ENCODE peak calls at places on chromosomes 5 and 9, in six cellular contexts. W is fibroblast of mammary gland, Q is neural progenitor cell, U is tibial nerve, A is IMR-90, D is cardiac fibroblast. J is an unnamed sample.

GRCh38 chr5:64671678-64672077 is 18.6 kb upstream of the SHISAL2B start:
- DNase-seq in W (no peak), D (no peak), U (no peak), A (no peak), Q (no peak), J (no peak)

GRCh38 chr9:108665856-108666784 is 189.7 kb downstream of the ACTL7B start:
- DNase-seq in Q (no peak), U (no peak), A (peak), D (peak), W (peak), J (no peak)

GRCh38 chr5:10556331-10556807 is 7.5 kb upstream of the ANKRD33B start:
- DNase-seq in A (peak), U (no peak), D (peak), Q (no peak), W (peak), J (no peak)

GRCh38 chr5:68287976-68288755 is 72.6 kb downstream of the PIK3R1 start:
- DNase-seq in D (peak), A (peak), W (peak), U (peak), Q (peak), J (peak)

GRCh38 chr5:113221294-113222176 is 213.3 kb downstream of the TSSK1B start:
- DNase-seq in D (peak), Q (no peak), A (peak), W (peak), U (no peak), J (no peak)

GRCh38 chr9:136028760-136029470 is 66.2 kb downstream of the NACC2 start:
- DNase-seq in D (no peak), W (no peak), U (no peak), Q (no peak), A (no peak), J (no peak)

GRCh38 chr5:132007399-132008162 is 3.9 kb downstream of the ACSL6 start:
- DNase-seq in U (peak), D (peak), A (peak), Q (peak), W (peak), J (peak)

GRCh38 chr5:167964529-167964928 is 326.9 kb upstream of the WWC1 start:
- DNase-seq in W (no peak), U (no peak), Q (peak), A (no peak), D (no peak), J (no peak)

GRCh38 chr5:150540615-150541396 is 32.9 kb downstream of the NDST1 start:
- DNase-seq in W (peak), A (peak), Q (no peak), U (no peak), D (peak), J (no peak)

GRCh38 chr5:10678236-10678635 is 82.8 kb downstream of the DAP start:
- DNase-seq in U (no peak), W (no peak), A (no peak), Q (no peak), D (no peak), J (no peak)

GRCh38 chr9:4596165-4596922 is 65.8 kb upstream of the PLPP6 start:
- DNase-seq in D (no peak), Q (peak), U (no peak), A (no peak), W (peak), J (peak)

GRCh38 chr5:106880656-106881055 is 790.1 kb downstream of the EFNA5 start:
- DNase-seq in U (no peak), D (no peak), A (no peak), Q (no peak), W (no peak), J (no peak)

GRCh38 chr9:113935677-113936380 is 59.7 kb downstream of the ZNF618 start:
- DNase-seq in Q (peak), A (no peak), D (no peak), W (no peak), U (no peak), J (no peak)

GRCh38 chr9:87850405-87850804 is 32.3 kb upstream of the SPATA31E1 start:
- DNase-seq in A (peak), D (peak), W (peak), U (no peak), Q (no peak), J (no peak)

GRCh38 chr5:142006363-142007236 is 6.2 kb downstream of the GNPDA1 start:
- DNase-seq in Q (no peak), D (no peak), U (no peak), A (no peak), W (no peak), J (no peak)

GRCh38 chr9:119272500-119273211 is 96.6 kb downstream of the BRINP1 start:
- DNase-seq in A (no peak), U (no peak), W (no peak), D (no peak), Q (peak), J (no peak)

GRCh38 chr5:59188415-59189225 is 605.7 kb downstream of the RAB3C start:
- DNase-seq in U (peak), A (peak), Q (peak), D (peak), W (peak), J (peak)

GRCh38 chr5:149779071-149779470 is 49.0 kb downstream of the PPARGC1B start:
- DNase-seq in A (no peak), D (no peak), W (no peak), Q (no peak), U (no peak), J (no peak)

GRCh38 chr5:69341520-69342161 is 9.0 kb upstream of the CCDC125 start:
- DNase-seq in W (peak), D (peak), Q (no peak), U (no peak), A (no peak), J (no peak)

GRCh38 chr5:142680605-142681259 is 5.2 kb downstream of the FGF1 start:
- DNase-seq in D (peak), U (no peak), A (peak), W (peak), Q (no peak), J (no peak)

GRCh38 chr5:178490935-178491632 is 99.1 kb downstream of the COL23A1 start:
- DNase-seq in D (no peak), W (no peak), A (no peak), U (no peak), Q (no peak), J (no peak)

GRCh38 chr5:156253130-156253529 is 73.8 kb upstream of the SGCD start:
- DNase-seq in U (no peak), Q (no peak), W (no peak), D (no peak), A (no peak), J (no peak)

GRCh38 chr9:84442712-84443111 is 102.2 kb upstream of the SLC28A3 start:
- DNase-seq in A (no peak), D (no peak), W (no peak), Q (no peak), U (no peak), J (no peak)

GRCh38 chr5:159133041-159133741 is 33.5 kb upstream of the EBF1 start:
- DNase-seq in Q (peak), U (no peak), W (peak), D (peak), A (peak), J (no peak)

GRCh38 chr9:123250504-123250903 is 17.9 kb downstream of the STRBP start:
- DNase-seq in D (no peak), A (no peak), Q (no peak), U (no peak), W (peak), J (no peak)

GRCh38 chr9:93698140-93698908 is 121.9 kb downstream of the PHF2 start:
- DNase-seq in Q (no peak), A (no peak), D (no peak), U (no peak), W (no peak), J (no peak)

GRCh38 chr9:121645003-121645402 is 6.4 kb upstream of the DAB2IP start:
- DNase-seq in U (no peak), D (no peak), A (no peak), Q (no peak), W (no peak), J (no peak)

GRCh38 chr5:37086466-37087178 is 162.6 kb downstream of the CPLANE1 start:
- DNase-seq in A (peak), D (peak), W (peak), Q (no peak), U (no peak), J (no peak)

GRCh38 chr5:90161399-90161798 is 248.2 kb downstream of the CETN3 start:
- DNase-seq in Q (peak), U (peak), D (peak), A (no peak), W (peak), J (no peak)

GRCh38 chr9:109742759-109743388 is 37.1 kb upstream of the PALM2AKAP2 start:
- DNase-seq in Q (peak), W (peak), U (no peak), A (no peak), D (no peak), J (no peak)

DNA sequence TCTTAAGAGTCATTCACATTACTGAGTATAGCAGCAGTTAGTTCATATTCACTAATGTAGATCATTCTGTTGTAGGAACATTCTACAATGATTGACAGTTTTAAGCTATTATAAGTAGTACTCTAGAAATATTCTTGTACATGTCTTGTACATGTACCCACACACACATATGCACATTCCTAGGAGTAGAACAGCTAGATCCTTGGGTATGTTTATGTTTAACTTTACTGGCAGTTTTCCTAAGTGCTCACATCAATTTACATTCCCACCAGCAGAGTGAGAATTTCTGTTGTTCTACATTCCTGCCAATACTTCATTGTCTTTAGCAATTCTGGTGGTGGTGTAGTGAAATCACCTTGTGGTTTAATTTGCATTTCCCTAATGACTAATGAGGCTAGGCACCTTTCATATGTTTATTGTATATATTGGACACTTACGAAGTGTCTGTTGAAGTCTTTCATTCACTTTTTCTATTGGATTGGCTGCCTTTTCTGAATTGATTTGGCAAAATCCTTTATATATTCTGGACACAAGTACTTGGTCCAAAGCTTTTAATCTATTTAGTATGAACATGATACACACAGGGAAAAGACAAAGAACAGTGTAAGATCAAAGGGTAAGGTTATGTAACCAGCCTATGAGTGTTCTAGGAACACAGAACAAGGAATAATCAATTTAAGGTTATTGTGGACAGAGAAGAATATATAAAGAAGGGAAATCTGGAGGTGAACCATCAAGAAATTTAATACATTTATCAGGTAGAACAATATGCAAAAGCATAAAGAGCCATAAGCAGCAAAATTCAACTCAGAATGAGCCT is 95.6 kb downstream of the MLLT3 start:
- DNase-seq in W (no peak), D (peak), U (no peak), A (peak), Q (no peak), J (no peak)
- TF ChIP-seq CTCF in W (no peak), D (peak), U (no peak), A (peak), Q (no peak), J (no peak)

GRCh38 chr5:40680741-40681350 is 1.1 kb downstream of the PTGER4 start:
- DNase-seq in W (no peak), A (no peak), U (peak), D (peak), Q (peak), J (peak)
- TF ChIP-seq CTCF in W (no peak), A (peak), U (peak), D (peak), Q (peak), J (peak)

GRCh38 chr5:133968057-133968993 is at the start of gene C5orf15:
- DNase-seq in D (peak), A (peak), Q (peak), W (peak), U (peak), J (peak)
- TF ChIP-seq CTCF in D (no peak), A (peak), Q (peak), W (peak), U (no peak), J (no peak)

DNA sequence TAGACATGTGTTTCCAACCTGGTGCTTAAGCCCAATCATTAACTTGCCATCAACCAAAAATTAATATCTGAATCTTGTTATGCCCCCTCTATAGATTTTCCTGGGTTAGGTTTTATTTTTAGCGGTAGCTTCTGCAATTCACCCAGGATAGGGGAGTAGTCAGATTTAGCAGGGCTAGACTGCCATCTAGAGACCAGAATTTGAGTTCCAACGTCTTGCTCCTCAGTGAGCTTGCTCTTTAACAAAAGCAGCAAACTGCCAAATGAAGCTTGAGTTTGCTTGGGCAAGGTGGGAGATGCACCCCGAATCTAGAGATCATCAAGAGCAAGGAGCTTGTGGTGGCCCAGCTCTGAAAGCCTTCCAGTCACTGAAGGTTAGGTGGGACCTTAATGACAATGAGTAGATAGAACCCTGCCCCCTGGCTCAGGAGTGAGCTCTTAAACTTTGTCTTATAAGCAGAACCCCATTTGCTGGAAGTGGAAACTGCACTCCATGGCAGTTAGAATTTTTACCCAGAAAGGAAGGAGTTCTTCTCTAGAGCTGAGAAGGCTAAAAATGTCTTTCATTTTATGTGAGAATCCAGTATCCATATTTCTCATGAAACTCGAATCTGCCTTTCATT is 456.1 kb downstream of the RASEF start:
- DNase-seq in U (no peak), W (peak), Q (peak), D (peak), A (peak), J (no peak)
- TF ChIP-seq CTCF in U (no peak), W (peak), Q (peak), D (peak), A (peak), J (no peak)

DNA sequence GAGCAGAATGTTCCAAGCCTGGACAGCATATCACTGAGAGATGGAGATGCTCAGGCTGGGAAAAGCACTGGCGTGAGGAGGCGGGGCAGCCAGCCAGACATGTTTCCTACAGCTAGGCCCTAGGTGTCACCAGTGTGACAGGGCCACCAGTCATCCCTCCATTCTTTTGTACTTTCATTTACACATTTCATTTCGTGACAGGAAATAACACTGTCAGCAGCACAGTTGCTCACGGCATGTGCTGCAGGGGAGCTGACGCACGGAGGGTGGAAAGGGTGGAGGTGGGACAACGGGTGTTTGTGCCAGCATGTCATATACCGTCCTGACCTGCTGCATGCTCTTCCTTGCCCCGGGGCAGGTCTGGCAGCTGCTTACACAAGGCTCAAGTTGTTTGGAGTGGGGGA is 14.8 kb upstream of the CEMIP2 start:
- DNase-seq in W (no peak), D (no peak), U (no peak), Q (no peak), A (peak), J (peak)
- TF ChIP-seq CTCF in W (no peak), D (no peak), U (no peak), Q (no peak), A (no peak), J (peak)

GRCh38 chr9:77161966-77162365 is 15.4 kb upstream of the VPS13A start:
- DNase-seq in D (peak), A (no peak), U (no peak), W (no peak), Q (no peak), J (no peak)
- TF ChIP-seq CTCF in D (peak), A (peak), U (no peak), W (no peak), Q (no peak), J (no peak)

GRCh38 chr9:69546265-69546664 is 125.9 kb downstream of the APBA1 start:
- DNase-seq in W (peak), U (no peak), A (peak), Q (peak), D (peak), J (no peak)
- TF ChIP-seq CTCF in W (peak), U (no peak), A (peak), Q (peak), D (peak), J (no peak)

GRCh38 chr9:33375238-33375840 is 27.0 kb downstream of the AQP7 start:
- DNase-seq in D (no peak), U (no peak), Q (peak), A (peak), W (no peak), J (no peak)
- TF ChIP-seq CTCF in D (no peak), U (no peak), Q (no peak), A (no peak), W (no peak), J (peak)

GRCh38 chr9:131095666-131096489 is 453 bp upstream of the AIF1L start:
- DNase-seq in A (no peak), D (no peak), W (no peak), U (no peak), Q (peak), J (no peak)

GRCh38 chr9:131097259-131097947 is 1.1 kb downstream of the AIF1L start:
- DNase-seq in Q (no peak), W (no peak), U (no peak), D (no peak), A (no peak), J (no peak)

GRCh38 chr9:131097948-131098278 is 1.6 kb downstream of the AIF1L start:
- DNase-seq in Q (no peak), U (no peak), D (no peak), A (no peak), W (no peak), J (no peak)

GRCh38 chr9:131098391-131099087 is 2.2 kb downstream of the AIF1L start:
- DNase-seq in A (no peak), D (no peak), W (no peak), Q (no peak), U (no peak), J (no peak)

GRCh38 chr9:131096490-131097258 is at the start of gene AIF1L:
- DNase-seq in D (no peak), W (no peak), Q (peak), U (no peak), A (no peak), J (no peak)
- TF ChIP-seq CTCF in D (no peak), W (no peak), Q (no peak), U (no peak), A (no peak), J (no peak)

DNA sequence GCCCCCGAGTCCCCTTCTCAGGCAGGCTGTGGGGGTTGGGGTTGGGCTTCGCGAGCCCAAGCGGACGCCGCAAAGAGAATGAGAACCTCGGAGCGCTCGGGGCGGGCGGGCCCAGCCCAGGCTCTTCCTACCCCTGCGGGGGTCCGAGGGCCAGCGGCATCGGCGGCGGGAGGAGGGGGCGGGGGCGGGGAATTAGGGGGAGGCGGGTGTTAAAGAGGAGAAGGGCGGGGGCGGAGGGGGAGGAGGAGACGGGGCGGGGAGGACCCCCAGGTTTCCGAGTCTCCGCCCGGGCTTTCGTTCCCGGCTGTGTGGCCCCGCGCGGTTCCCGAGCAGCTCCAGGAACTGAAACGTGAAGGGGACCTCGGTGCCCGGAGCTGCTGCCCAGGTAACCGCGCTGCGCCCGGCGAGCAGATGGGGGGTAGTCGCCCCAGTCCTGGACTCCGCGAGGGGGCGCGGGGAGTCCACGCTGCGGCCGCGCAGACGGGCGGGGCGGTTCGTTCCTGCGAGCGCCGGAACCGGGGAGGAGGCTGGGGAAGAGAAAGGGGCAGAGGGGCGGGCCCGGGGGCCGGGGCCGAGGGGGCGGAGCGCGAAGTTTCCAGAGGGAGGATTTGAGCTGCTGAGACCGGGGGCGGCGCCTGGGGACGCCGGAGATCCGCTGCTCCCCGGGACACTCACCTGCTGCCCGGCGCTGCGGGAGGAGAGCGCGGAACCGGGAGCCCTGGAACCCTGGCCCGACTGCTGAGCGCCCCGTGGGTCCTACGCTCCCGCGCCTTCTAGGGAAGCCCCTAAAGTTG is 38.4 kb upstream of the PLEKHG4B start:
- DNase-seq in A (peak), U (no peak), Q (peak), D (peak), W (no peak), J (no peak)
- TF ChIP-seq CTCF in A (no peak), U (no peak), Q (peak), D (no peak), W (no peak), J (no peak)